ENCODE peak calls at places on chromosomes 6 and 20, in nine cellular contexts. One of them, this sample, is unnamed.

GRCh38 chr6:37059344-37060194 is 54.1 kb downstream of the FGD2 start:
- DNase-seq in astrocyte: peak
- DNase-seq in mesendoderm: peak
- DNase-seq in IMR-90: peak
- DNase-seq in mesenchymal stem cell: peak
- DNase-seq in cardiac muscle cell: peak
- DNase-seq in CD8-positive, alpha-beta T cell: no peak
- DNase-seq in neuronal stem cell: peak
- DNase-seq in effector memory CD4-positive, alpha-beta T cell: no peak
- DNase-seq in this sample: no peak

GRCh38 chr6:11650297-11650696 is 112.7 kb downstream of the TMEM170B start:
- DNase-seq in mesendoderm: peak
- DNase-seq in CD8-positive, alpha-beta T cell: no peak
- DNase-seq in cardiac muscle cell: peak
- DNase-seq in mesenchymal stem cell: peak
- DNase-seq in astrocyte: peak
- DNase-seq in IMR-90: peak
- DNase-seq in effector memory CD4-positive, alpha-beta T cell: no peak
- DNase-seq in neuronal stem cell: peak
- DNase-seq in this sample: no peak

GRCh38 chr6:49744259-49744658 is at the start of gene CRISP3:
- DNase-seq in mesenchymal stem cell: no peak
- DNase-seq in neuronal stem cell: no peak
- DNase-seq in astrocyte: no peak
- DNase-seq in IMR-90: no peak
- DNase-seq in effector memory CD4-positive, alpha-beta T cell: no peak
- DNase-seq in cardiac muscle cell: no peak
- DNase-seq in CD8-positive, alpha-beta T cell: no peak
- DNase-seq in mesendoderm: no peak
- DNase-seq in this sample: no peak

GRCh38 chr6:111996159-111996558 is 57.7 kb upstream of the CCN6 start:
- DNase-seq in astrocyte: no peak
- DNase-seq in mesenchymal stem cell: no peak
- DNase-seq in neuronal stem cell: no peak
- DNase-seq in cardiac muscle cell: no peak
- DNase-seq in effector memory CD4-positive, alpha-beta T cell: no peak
- DNase-seq in mesendoderm: no peak
- DNase-seq in IMR-90: no peak
- DNase-seq in CD8-positive, alpha-beta T cell: no peak
- DNase-seq in this sample: no peak

GRCh38 chr6:163419413-163420314 is 5.1 kb downstream of the QKI start:
- DNase-seq in mesendoderm: no peak
- DNase-seq in neuronal stem cell: no peak
- DNase-seq in cardiac muscle cell: no peak
- DNase-seq in mesenchymal stem cell: peak
- DNase-seq in IMR-90: peak
- DNase-seq in astrocyte: peak
- DNase-seq in CD8-positive, alpha-beta T cell: no peak
- DNase-seq in effector memory CD4-positive, alpha-beta T cell: no peak
- DNase-seq in this sample: no peak

GRCh38 chr6:71134929-71135642 is 153.5 kb upstream of the OGFRL1 start:
- DNase-seq in astrocyte: no peak
- DNase-seq in IMR-90: no peak
- DNase-seq in mesendoderm: peak
- DNase-seq in effector memory CD4-positive, alpha-beta T cell: no peak
- DNase-seq in neuronal stem cell: no peak
- DNase-seq in mesenchymal stem cell: no peak
- DNase-seq in cardiac muscle cell: no peak
- DNase-seq in CD8-positive, alpha-beta T cell: no peak
- DNase-seq in this sample: no peak

GRCh38 chr6:540490-540889 is 116.4 kb downstream of the HUS1B start:
- DNase-seq in cardiac muscle cell: no peak
- DNase-seq in IMR-90: no peak
- DNase-seq in mesenchymal stem cell: no peak
- DNase-seq in neuronal stem cell: no peak
- DNase-seq in effector memory CD4-positive, alpha-beta T cell: no peak
- DNase-seq in CD8-positive, alpha-beta T cell: no peak
- DNase-seq in mesendoderm: no peak
- DNase-seq in astrocyte: no peak
- DNase-seq in this sample: no peak

GRCh38 chr6:12516070-12516469 is 200.5 kb upstream of the PHACTR1 start:
- DNase-seq in neuronal stem cell: no peak
- DNase-seq in CD8-positive, alpha-beta T cell: no peak
- DNase-seq in cardiac muscle cell: no peak
- DNase-seq in mesenchymal stem cell: no peak
- DNase-seq in IMR-90: no peak
- DNase-seq in effector memory CD4-positive, alpha-beta T cell: no peak
- DNase-seq in astrocyte: no peak
- DNase-seq in mesendoderm: no peak
- DNase-seq in this sample: no peak

GRCh38 chr6:79984261-79984660 is 20.2 kb upstream of the TTK start:
- DNase-seq in IMR-90: no peak
- DNase-seq in CD8-positive, alpha-beta T cell: no peak
- DNase-seq in mesendoderm: peak
- DNase-seq in astrocyte: peak
- DNase-seq in mesenchymal stem cell: no peak
- DNase-seq in effector memory CD4-positive, alpha-beta T cell: no peak
- DNase-seq in cardiac muscle cell: no peak
- DNase-seq in neuronal stem cell: no peak
- DNase-seq in this sample: no peak

DNA sequence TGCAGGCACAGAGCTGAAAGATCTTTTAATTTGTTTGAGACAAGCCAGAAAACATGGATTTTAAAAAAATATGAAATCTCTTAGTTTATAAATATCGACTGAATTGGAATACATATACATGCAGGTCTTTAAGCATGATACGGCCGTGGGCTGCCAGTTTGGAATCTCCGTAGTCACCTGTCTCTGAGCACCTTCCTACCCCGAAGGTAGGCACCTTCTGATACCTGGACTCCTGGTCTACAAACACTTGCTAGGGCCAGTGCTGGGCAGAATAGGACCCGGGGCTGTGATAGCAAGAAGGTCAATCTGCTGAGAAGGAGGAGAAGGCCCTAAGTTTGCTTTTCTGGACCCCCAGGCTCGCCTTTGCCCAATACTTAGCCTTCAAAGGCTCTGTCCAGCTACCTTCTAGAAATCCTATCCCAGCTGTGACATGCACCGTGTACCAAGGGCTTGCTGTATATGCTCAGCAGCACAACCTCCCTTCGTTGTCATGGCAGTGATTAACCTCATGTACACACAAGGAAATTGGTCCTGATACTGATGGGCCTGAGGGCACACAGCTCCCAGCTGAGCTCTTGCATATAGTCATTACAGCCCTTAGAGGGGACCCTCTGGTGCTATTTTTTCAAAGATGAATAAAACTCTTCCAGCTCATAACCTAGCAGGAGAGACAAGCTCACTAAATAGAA is 17.6 kb downstream of the SNPH start:
- DNase-seq in mesendoderm: peak
- DNase-seq in mesenchymal stem cell: peak
- DNase-seq in neuronal stem cell: no peak
- DNase-seq in IMR-90: peak
- DNase-seq in cardiac muscle cell: no peak
- DNase-seq in CD8-positive, alpha-beta T cell: no peak
- DNase-seq in effector memory CD4-positive, alpha-beta T cell: no peak
- DNase-seq in astrocyte: no peak
- DNase-seq in this sample: no peak
- H3K27ac ChIP-seq in mesendoderm: no peak
- H3K27ac ChIP-seq in mesenchymal stem cell: no peak
- H3K27ac ChIP-seq in neuronal stem cell: no peak
- H3K27ac ChIP-seq in IMR-90: no peak
- H3K27ac ChIP-seq in cardiac muscle cell: no peak
- H3K27ac ChIP-seq in CD8-positive, alpha-beta T cell: no peak
- H3K27ac ChIP-seq in effector memory CD4-positive, alpha-beta T cell: no peak
- H3K27ac ChIP-seq in astrocyte: no peak
- H3K27ac ChIP-seq in this sample: no peak

DNA sequence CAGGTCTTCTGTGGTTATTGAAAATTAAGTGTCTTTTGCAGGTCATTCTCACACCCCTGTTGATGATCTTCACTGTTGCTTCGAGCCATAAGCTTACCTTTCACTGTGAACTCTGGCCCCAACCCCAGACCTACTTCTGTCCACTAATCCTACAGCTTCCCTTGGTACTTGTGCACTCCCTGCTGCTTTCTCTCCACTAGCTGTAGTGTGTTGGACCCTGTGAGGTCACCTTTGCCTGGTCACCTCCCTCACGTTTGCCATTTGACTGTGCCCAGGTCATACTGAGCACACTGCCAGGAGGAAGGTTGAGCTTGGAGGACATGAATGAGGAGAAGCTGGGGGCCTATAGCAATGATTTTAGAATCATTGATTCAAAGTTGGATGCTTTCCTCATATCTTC is 94.0 kb downstream of the PLCB1 start:
- DNase-seq in mesenchymal stem cell: no peak
- DNase-seq in astrocyte: no peak
- DNase-seq in IMR-90: no peak
- DNase-seq in cardiac muscle cell: no peak
- DNase-seq in mesendoderm: no peak
- DNase-seq in effector memory CD4-positive, alpha-beta T cell: no peak
- DNase-seq in neuronal stem cell: no peak
- DNase-seq in CD8-positive, alpha-beta T cell: no peak
- DNase-seq in this sample: no peak
- H3K27ac ChIP-seq in mesenchymal stem cell: no peak
- H3K27ac ChIP-seq in astrocyte: no peak
- H3K27ac ChIP-seq in IMR-90: no peak
- H3K27ac ChIP-seq in cardiac muscle cell: no peak
- H3K27ac ChIP-seq in mesendoderm: no peak
- H3K27ac ChIP-seq in effector memory CD4-positive, alpha-beta T cell: no peak
- H3K27ac ChIP-seq in neuronal stem cell: no peak
- H3K27ac ChIP-seq in CD8-positive, alpha-beta T cell: no peak
- H3K27ac ChIP-seq in this sample: no peak

GRCh38 chr6:149833651-149834050 is 30.5 kb downstream of the LRP11 start:
- DNase-seq in mesendoderm: no peak
- DNase-seq in IMR-90: no peak
- DNase-seq in cardiac muscle cell: no peak
- DNase-seq in mesenchymal stem cell: no peak
- DNase-seq in effector memory CD4-positive, alpha-beta T cell: no peak
- DNase-seq in neuronal stem cell: no peak
- DNase-seq in CD8-positive, alpha-beta T cell: no peak
- DNase-seq in astrocyte: no peak
- DNase-seq in this sample: no peak

GRCh38 chr6:149840345-149841075 is 23.6 kb downstream of the LRP11 start:
- DNase-seq in neuronal stem cell: no peak
- DNase-seq in cardiac muscle cell: peak
- DNase-seq in effector memory CD4-positive, alpha-beta T cell: no peak
- DNase-seq in astrocyte: peak
- DNase-seq in CD8-positive, alpha-beta T cell: peak
- DNase-seq in IMR-90: peak
- DNase-seq in mesendoderm: peak
- DNase-seq in mesenchymal stem cell: peak
- DNase-seq in this sample: no peak

GRCh38 chr6:149831380-149831820 is 32.8 kb downstream of the LRP11 start:
- DNase-seq in CD8-positive, alpha-beta T cell: no peak
- DNase-seq in neuronal stem cell: no peak
- DNase-seq in IMR-90: no peak
- DNase-seq in cardiac muscle cell: no peak
- DNase-seq in effector memory CD4-positive, alpha-beta T cell: no peak
- DNase-seq in astrocyte: no peak
- DNase-seq in mesendoderm: no peak
- DNase-seq in mesenchymal stem cell: no peak
- DNase-seq in this sample: no peak

GRCh38 chr6:149830731-149831379 is 33.3 kb downstream of the LRP11 start:
- DNase-seq in IMR-90: peak
- DNase-seq in mesenchymal stem cell: peak
- DNase-seq in effector memory CD4-positive, alpha-beta T cell: no peak
- DNase-seq in astrocyte: peak
- DNase-seq in mesendoderm: no peak
- DNase-seq in cardiac muscle cell: no peak
- DNase-seq in CD8-positive, alpha-beta T cell: no peak
- DNase-seq in neuronal stem cell: no peak
- DNase-seq in this sample: no peak

GRCh38 chr6:149834513-149835481 is 29.4 kb downstream of the LRP11 start:
- DNase-seq in CD8-positive, alpha-beta T cell: peak
- DNase-seq in neuronal stem cell: peak
- DNase-seq in mesendoderm: peak
- DNase-seq in cardiac muscle cell: peak
- DNase-seq in effector memory CD4-positive, alpha-beta T cell: peak
- DNase-seq in mesenchymal stem cell: peak
- DNase-seq in IMR-90: peak
- DNase-seq in astrocyte: peak
- DNase-seq in this sample: peak
- H3K27ac ChIP-seq in CD8-positive, alpha-beta T cell: no peak
- H3K27ac ChIP-seq in neuronal stem cell: no peak
- H3K27ac ChIP-seq in mesendoderm: no peak
- H3K27ac ChIP-seq in cardiac muscle cell: no peak
- H3K27ac ChIP-seq in effector memory CD4-positive, alpha-beta T cell: no peak
- H3K27ac ChIP-seq in mesenchymal stem cell: no peak
- H3K27ac ChIP-seq in IMR-90: no peak
- H3K27ac ChIP-seq in astrocyte: no peak
- H3K27ac ChIP-seq in this sample: no peak

GRCh38 chr6:33017694-33018353 is 8.4 kb upstream of the HLA-DOA start:
- DNase-seq in IMR-90: no peak
- DNase-seq in cardiac muscle cell: no peak
- DNase-seq in CD8-positive, alpha-beta T cell: no peak
- DNase-seq in neuronal stem cell: no peak
- DNase-seq in astrocyte: no peak
- DNase-seq in mesendoderm: peak
- DNase-seq in mesenchymal stem cell: no peak
- DNase-seq in effector memory CD4-positive, alpha-beta T cell: no peak
- DNase-seq in this sample: no peak

GRCh38 chr6:33017024-33017423 is 7.6 kb upstream of the HLA-DOA start:
- DNase-seq in mesendoderm: no peak
- DNase-seq in effector memory CD4-positive, alpha-beta T cell: no peak
- DNase-seq in CD8-positive, alpha-beta T cell: no peak
- DNase-seq in neuronal stem cell: no peak
- DNase-seq in mesenchymal stem cell: no peak
- DNase-seq in IMR-90: no peak
- DNase-seq in astrocyte: no peak
- DNase-seq in cardiac muscle cell: no peak
- DNase-seq in this sample: no peak

GRCh38 chr6:33018418-33018817 is 9.0 kb upstream of the HLA-DOA start:
- DNase-seq in neuronal stem cell: no peak
- DNase-seq in mesenchymal stem cell: no peak
- DNase-seq in cardiac muscle cell: no peak
- DNase-seq in effector memory CD4-positive, alpha-beta T cell: no peak
- DNase-seq in IMR-90: no peak
- DNase-seq in mesendoderm: no peak
- DNase-seq in astrocyte: no peak
- DNase-seq in CD8-positive, alpha-beta T cell: no peak
- DNase-seq in this sample: no peak

GRCh38 chr6:33019358-33019757 is 10.0 kb upstream of the HLA-DOA start:
- DNase-seq in CD8-positive, alpha-beta T cell: no peak
- DNase-seq in mesendoderm: no peak
- DNase-seq in neuronal stem cell: no peak
- DNase-seq in mesenchymal stem cell: no peak
- DNase-seq in effector memory CD4-positive, alpha-beta T cell: no peak
- DNase-seq in IMR-90: no peak
- DNase-seq in astrocyte: no peak
- DNase-seq in cardiac muscle cell: no peak
- DNase-seq in this sample: no peak

DNA sequence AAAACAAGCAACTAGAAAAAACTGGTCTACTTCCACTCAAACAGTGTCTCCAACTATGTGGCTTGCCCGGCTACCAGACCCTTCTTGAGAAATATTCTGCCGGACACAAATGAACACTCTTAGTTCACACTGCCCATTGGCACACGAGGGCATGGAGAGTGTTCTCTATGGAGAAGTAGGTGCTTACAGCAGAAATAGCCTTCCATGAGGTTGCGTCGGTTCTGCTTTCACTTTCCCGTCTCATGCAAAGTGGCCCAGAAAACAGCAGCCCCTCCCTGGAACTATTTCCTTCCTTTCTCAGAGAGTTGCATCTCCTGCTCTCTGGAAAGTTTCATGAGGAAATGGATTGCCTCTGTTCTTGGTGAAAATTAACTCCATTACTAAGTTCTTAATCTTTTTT is 9.5 kb upstream of the HLA-DOA start:
- DNase-seq in mesenchymal stem cell: peak
- DNase-seq in cardiac muscle cell: no peak
- DNase-seq in CD8-positive, alpha-beta T cell: no peak
- DNase-seq in neuronal stem cell: no peak
- DNase-seq in IMR-90: peak
- DNase-seq in mesendoderm: no peak
- DNase-seq in effector memory CD4-positive, alpha-beta T cell: no peak
- DNase-seq in astrocyte: no peak
- DNase-seq in this sample: peak
- H3K27ac ChIP-seq in mesenchymal stem cell: no peak
- H3K27ac ChIP-seq in cardiac muscle cell: no peak
- H3K27ac ChIP-seq in CD8-positive, alpha-beta T cell: no peak
- H3K27ac ChIP-seq in neuronal stem cell: no peak
- H3K27ac ChIP-seq in IMR-90: no peak
- H3K27ac ChIP-seq in mesendoderm: no peak
- H3K27ac ChIP-seq in effector memory CD4-positive, alpha-beta T cell: no peak
- H3K27ac ChIP-seq in astrocyte: no peak
- H3K27ac ChIP-seq in this sample: no peak

This sample was measured in CD8-positive, alpha-beta memory T cell.